ENCODE peak calls at places on chromosomes 5 and 9, in five cellular contexts. J is MM.1S, N is endothelial cell, F is fibroblast of mammary gland, E is A673. B is an unnamed sample.
A peak's percentile ranks its signal among the peaks of the same experiment; 100 is the strongest.

GRCh38 chr5:35924950-35925722 is 13.3 kb downstream of the CAPSL start:
- DNase-seq in F (peak; percentile 76), J (peak; percentile 65), E (peak; percentile 89), N (peak; percentile 72), B (peak; percentile 66)

GRCh38 chr5:130116431-130116830 is 212.2 kb downstream of the CHSY3 start:
- DNase-seq in N (no peak), F (no peak), E (no peak), J (no peak), B (no peak)

GRCh38 chr9:96122756-96123155 is 179.2 kb downstream of the HSD17B3 start:
- DNase-seq in E (no peak), N (no peak), F (peak; percentile 63), J (no peak), B (no peak)

GRCh38 chr9:136007276-136007675 is 46.1 kb upstream of the UBAC1 start:
- DNase-seq in J (no peak), N (no peak), E (no peak), F (no peak), B (no peak)

GRCh38 chr9:13090588-13090987 is 188.9 kb downstream of the MPDZ start:
- DNase-seq in N (no peak), F (no peak), J (no peak), E (no peak), B (no peak)

GRCh38 chr5:172549708-172550095 is 91.4 kb upstream of the NEURL1B start:
- DNase-seq in E (peak; percentile 27), N (no peak), J (no peak), F (no peak), B (no peak)

GRCh38 chr9:68999393-69000105 is 14.4 kb downstream of the PRKACG start:
- DNase-seq in J (peak; percentile 82), E (peak; percentile 78), N (peak; percentile 70), F (peak; percentile 67), B (peak; percentile 75)

GRCh38 chr5:83844320-83845068 is 123.8 kb upstream of the HAPLN1 start:
- DNase-seq in E (no peak), J (peak; percentile 96), F (peak; percentile 65), N (no peak), B (peak; percentile 66)

GRCh38 chr9:21904776-21905175 is 89.4 kb downstream of the CDKN2A start:
- DNase-seq in J (no peak), N (no peak), F (peak; percentile 28), E (no peak), B (no peak)

GRCh38 chr9:20996809-20997208 is 34.6 kb downstream of the HACD4 start:
- DNase-seq in F (no peak), E (no peak), J (peak; percentile 65), N (no peak), B (no peak)

GRCh38 chr9:35728041-35728971 is 3.7 kb downstream of the TLN1 start:
- DNase-seq in J (peak; percentile 29), N (peak; percentile 68), F (peak; percentile 90), E (no peak), B (peak; percentile 74)

GRCh38 chr9:693460-694390 is 147.8 kb upstream of the DMRT1 start:
- DNase-seq in F (peak; percentile 83), J (no peak), E (peak; percentile 61), N (no peak), B (no peak)

GRCh38 chr5:137649228-137649890 is 86.5 kb downstream of the KLHL3 start:
- DNase-seq in E (peak; percentile 12), N (no peak), F (peak; percentile 59), J (no peak), B (no peak)

GRCh38 chr5:31530541-31531265 is 1.2 kb downstream of the DROSHA start:
- DNase-seq in E (peak; percentile 4), N (no peak), J (no peak), F (no peak), B (no peak)

GRCh38 chr9:96587295-96587694 is 32.3 kb downstream of the CDC14B start:
- DNase-seq in N (no peak), F (no peak), J (no peak), E (no peak), B (no peak)

GRCh38 chr5:124746916-124747769 is 704 bp upstream of the ZNF608 start:
- DNase-seq in J (peak; percentile 66), N (peak; percentile 75), F (peak; percentile 95), E (peak; percentile 84), B (peak; percentile 54)

GRCh38 chr5:160506006-160507004 is 84.7 kb downstream of the PTTG1 start:
- DNase-seq in E (peak; percentile 5), J (peak; percentile 54), N (peak; percentile 38), F (peak; percentile 32), B (peak; percentile 49)

GRCh38 chr5:26232706-26233105 is 805.7 kb downstream of the CDH9 start:
- DNase-seq in E (no peak), J (no peak), N (no peak), F (no peak), B (no peak)

GRCh38 chr5:55920784-55921183 is 69.6 kb downstream of the IL31RA start:
- DNase-seq in J (no peak), E (peak; percentile 14), N (no peak), F (no peak), B (peak; percentile 4)

GRCh38 chr5:139148306-139148705 is 49.9 kb downstream of the SIL1 start:
- DNase-seq in J (no peak), F (no peak), N (no peak), E (no peak), B (no peak)

GRCh38 chr5:149956685-149957084 is 3.9 kb upstream of the SLC26A2 start:
- DNase-seq in N (no peak), E (no peak), F (no peak), J (no peak), B (no peak)

GRCh38 chr9:6639622-6640021 is 5.9 kb downstream of the GLDC start:
- DNase-seq in E (no peak), F (no peak), N (no peak), J (peak; percentile 76), B (no peak)

GRCh38 chr9:136610426-136610825 is 52.3 kb upstream of the EGFL7 start:
- DNase-seq in N (no peak), J (no peak), E (no peak), F (no peak), B (no peak)

GRCh38 chr9:124013263-124014211 is 2.0 kb downstream of the LHX2 start:
- DNase-seq in F (no peak), J (no peak), E (no peak), N (peak; percentile 27), B (no peak)

GRCh38 chr5:151345808-151346478 is 1.4 kb downstream of the SLC36A2 start:
- DNase-seq in F (peak; percentile 59), E (peak; percentile 6), J (no peak), N (no peak), B (no peak)

GRCh38 chr5:140111043-140111858 is 2.7 kb upstream of the PURA start:
- DNase-seq in E (no peak), N (peak; percentile 6), F (no peak), J (no peak), B (no peak)

GRCh38 chr5:4295663-4296339 is 700.2 kb downstream of the IRX1 start:
- DNase-seq in J (no peak), F (no peak), E (peak; percentile 3), N (peak; percentile 48), B (no peak)

GRCh38 chr9:112624711-112625707 is 92.9 kb downstream of the INIP start:
- DNase-seq in N (no peak), F (peak; percentile 10), E (no peak), J (no peak), B (no peak)

GRCh38 chr9:21995652-21996275 is 1.2 kb downstream of the CDKN2B-AS1 start:
- DNase-seq in N (peak; percentile 64), J (no peak), E (no peak), F (peak; percentile 52), B (peak; percentile 38)

GRCh38 chr9:9719373-9720112 is 893.3 kb downstream of the PTPRD start:
- DNase-seq in N (no peak), E (no peak), J (no peak), F (no peak), B (no peak)

GRCh38 chr9:137163101-137163661 is 6.7 kb downstream of the LRRC26 start:
- DNase-seq in F (peak; percentile 12), N (no peak), J (no peak), E (peak; percentile 76), B (no peak)

GRCh38 chr5:131265318-131265803 is 1.5 kb downstream of the CDC42SE2 start:
- DNase-seq in E (peak; percentile 45), F (peak; percentile 51), N (no peak), J (peak; percentile 57), B (peak; percentile 45)
- TF ChIP-seq CTCF in E (peak; percentile 48), F (peak; percentile 41), N (peak; percentile 24), J (peak; percentile 52), B (peak; percentile 26)

GRCh38 chr5:6822556-6823343 is 109.5 kb downstream of the TENT4A start:
- DNase-seq in F (no peak), N (no peak), J (no peak), E (no peak), B (no peak)

GRCh38 chr5:6818594-6819512 is 105.6 kb downstream of the TENT4A start:
- DNase-seq in J (no peak), F (peak; percentile 4), N (no peak), E (no peak), B (no peak)

GRCh38 chr5:6820851-6821479 is 107.7 kb downstream of the TENT4A start:
- DNase-seq in F (peak; percentile 30), J (peak; percentile 76), N (peak; percentile 78), E (peak; percentile 55), B (peak; percentile 68)

GRCh38 chr5:6822068-6822467 is 108.8 kb downstream of the TENT4A start:
- DNase-seq in E (no peak), N (no peak), J (no peak), F (no peak), B (no peak)

GRCh38 chr5:6819521-6819920 is 106.3 kb downstream of the TENT4A start:
- DNase-seq in F (no peak), N (no peak), E (no peak), J (no peak), B (no peak)
- TF ChIP-seq CTCF in F (no peak), N (no peak), E (no peak), J (no peak), B (no peak)

GRCh38 chr5:97019435-97020117 is 83.7 kb downstream of the LNPEP start:
- DNase-seq in F (no peak), J (no peak), N (no peak), E (no peak), B (no peak)
- TF ChIP-seq CTCF in F (no peak), J (no peak), N (no peak), E (no peak), B (no peak)

GRCh38 chr9:122020398-122020797 is 72.7 kb downstream of the TTLL11 start:
- DNase-seq in E (no peak), N (no peak), F (peak; percentile 38), J (no peak), B (no peak)

GRCh38 chr9:122016309-122016708 is 76.8 kb downstream of the TTLL11 start:
- DNase-seq in F (no peak), N (no peak), J (no peak), E (no peak), B (no peak)

GRCh38 chr9:122011818-122012498 is 81.2 kb downstream of the TTLL11 start:
- DNase-seq in F (no peak), E (no peak), N (no peak), J (no peak), B (no peak)

GRCh38 chr9:122015165-122015821 is 77.8 kb downstream of the TTLL11 start:
- DNase-seq in F (no peak), N (no peak), J (no peak), E (no peak), B (no peak)

DNA sequence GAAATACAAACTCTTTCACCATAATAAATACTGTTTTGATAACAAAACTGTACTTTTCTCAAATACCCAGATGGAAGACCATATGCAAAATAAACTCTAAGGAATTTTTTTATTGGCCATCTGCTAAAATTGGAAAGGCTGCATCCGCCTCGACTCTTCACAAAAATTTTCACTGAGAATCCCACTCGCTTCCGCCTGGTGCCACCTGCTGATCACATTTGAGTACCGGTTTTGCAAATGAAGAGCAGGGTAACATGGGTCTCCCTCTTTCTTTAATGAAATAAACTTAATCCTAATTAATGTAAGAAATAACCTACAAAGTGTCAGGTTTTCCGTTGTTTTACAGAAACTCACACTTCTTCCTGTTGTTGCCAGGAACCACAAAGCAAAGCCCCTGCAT is 76.3 kb downstream of the TTLL11 start:
- DNase-seq in J (no peak), E (peak; percentile 41), F (no peak), N (no peak), B (no peak)
- TF ChIP-seq CTCF in J (no peak), E (peak; percentile 51), F (peak; percentile 20), N (no peak), B (no peak)

B was measured in GM13977.